ENCODE peak calls at places on chromosomes 2 and 18, in six cellular contexts. V is IMR-90, L is testis, R is heart left ventricle, E is ovary, A is spleen. C is an unnamed sample.

GRCh38 chr2:55014962-55015939 is 35.0 kb downstream of the RTN4 start:
- DNase-seq in V (peak), L (peak), R (no peak), E (peak), A (no peak), C (peak)

GRCh38 chr2:148756292-148756975 is 111.9 kb downstream of the EPC2 start:
- DNase-seq in V (peak), L (no peak), R (no peak), E (no peak), A (no peak), C (no peak)

GRCh38 chr2:28009732-28010131 is 119.2 kb downstream of the BABAM2 start:
- DNase-seq in V (peak), L (no peak), R (peak), E (no peak), A (no peak), C (no peak)

GRCh38 chr2:16254356-16254965 is 314.1 kb downstream of the MYCN start:
- DNase-seq in V (no peak), L (no peak), R (no peak), E (no peak), A (no peak), C (no peak)

GRCh38 chr2:230153390-230153976 is 66.3 kb downstream of the SP110 start:
- DNase-seq in V (no peak), L (no peak), R (no peak), E (no peak), A (no peak), C (no peak)

GRCh38 chr2:60432202-60432601 is 121.3 kb downstream of the BCL11A start:
- DNase-seq in V (no peak), L (no peak), R (no peak), E (no peak), A (no peak), C (no peak)

GRCh38 chr2:160613466-160614153 is 120.0 kb upstream of the RBMS1 start:
- DNase-seq in V (peak), L (no peak), R (no peak), E (no peak), A (no peak), C (no peak)

GRCh38 chr2:76415821-76416220 is 705.1 kb upstream of the GCFC2 start:
- DNase-seq in V (no peak), L (no peak), R (no peak), E (no peak), A (no peak), C (no peak)

GRCh38 chr18:44896817-44897216 is 216.1 kb downstream of the SETBP1 start:
- DNase-seq in V (no peak), L (no peak), R (no peak), E (no peak), A (no peak), C (no peak)

GRCh38 chr18:9772847-9773677 is 65.0 kb downstream of the RAB31 start:
- DNase-seq in V (no peak), L (no peak), R (no peak), E (no peak), A (no peak), C (peak)

GRCh38 chr18:35171315-35171987 is 69.4 kb upstream of the ZNF397 start:
- DNase-seq in V (no peak), L (no peak), R (no peak), E (no peak), A (no peak), C (peak)

GRCh38 chr18:21740474-21740723 is 193 bp upstream of the MIB1 start:
- DNase-seq in V (peak), L (peak), R (peak), E (no peak), A (peak), C (peak)

GRCh38 chr18:29226201-29226600 is 1049.3 kb upstream of the CDH2 start:
- DNase-seq in V (peak), L (no peak), R (no peak), E (no peak), A (no peak), C (no peak)

GRCh38 chr2:185215497-185215896 is 523.1 kb upstream of the FSIP2 start:
- DNase-seq in V (no peak), L (no peak), R (no peak), E (no peak), A (no peak), C (no peak)

GRCh38 chr2:134717706-134718094 is 1.1 kb downstream of the TMEM163 start:
- DNase-seq in V (no peak), L (no peak), R (no peak), E (no peak), A (no peak), C (no peak)

GRCh38 chr2:54771166-54771565 is 47.7 kb downstream of the EML6 start:
- DNase-seq in V (peak), L (no peak), R (no peak), E (no peak), A (no peak), C (peak)

DNA sequence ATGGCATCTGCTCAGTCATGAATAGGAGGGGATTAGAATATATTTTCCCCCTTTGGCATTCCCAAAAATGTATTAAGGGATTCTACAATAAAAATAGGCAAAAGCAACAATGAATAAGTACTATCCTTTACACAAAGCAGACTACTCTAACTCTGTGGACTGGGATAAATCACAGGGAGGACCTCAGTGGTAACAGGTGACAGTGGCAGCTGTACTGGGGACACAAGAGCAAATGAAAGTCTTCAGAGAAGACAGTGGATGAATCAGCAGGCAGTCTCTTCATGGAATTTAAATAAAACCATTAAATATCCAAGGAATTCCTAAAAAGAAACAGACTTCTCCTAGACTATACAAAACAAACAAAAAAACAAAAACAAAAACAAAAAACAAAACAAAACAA is 4.8 kb downstream of the CDH7 start:
- DNase-seq in V (no peak), L (no peak), R (no peak), E (no peak), A (no peak), C (no peak)
- TF ChIP-seq POLR2A in V (no peak), L (no peak), R (no peak), E (no peak), A (no peak), C (no peak)

DNA sequence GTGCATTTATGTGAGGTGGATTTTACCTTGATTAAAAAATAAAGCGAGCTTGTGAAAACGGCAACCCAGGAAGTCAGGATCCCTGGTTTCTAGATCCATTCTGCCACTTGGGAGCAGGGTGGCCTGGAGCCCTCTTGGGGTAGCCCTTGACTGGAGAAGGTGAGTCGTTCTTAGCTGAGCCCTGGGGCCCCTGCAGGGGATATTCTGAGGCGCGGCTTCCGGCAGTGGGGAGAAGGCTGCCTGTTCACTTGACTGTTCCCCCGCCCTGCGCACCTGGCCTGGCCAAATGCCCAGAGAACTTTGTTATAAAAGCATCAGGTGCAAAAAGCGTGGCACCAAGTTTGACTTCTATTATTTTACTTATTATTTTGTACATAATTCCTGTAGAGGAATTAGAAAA is 221.9 kb downstream of the DYSF start:
- DNase-seq in V (no peak), L (peak), R (no peak), E (peak), A (peak), C (no peak)
- TF ChIP-seq CTCF in V (no peak), L (no peak), R (no peak), E (no peak), A (no peak), C (no peak)

DNA sequence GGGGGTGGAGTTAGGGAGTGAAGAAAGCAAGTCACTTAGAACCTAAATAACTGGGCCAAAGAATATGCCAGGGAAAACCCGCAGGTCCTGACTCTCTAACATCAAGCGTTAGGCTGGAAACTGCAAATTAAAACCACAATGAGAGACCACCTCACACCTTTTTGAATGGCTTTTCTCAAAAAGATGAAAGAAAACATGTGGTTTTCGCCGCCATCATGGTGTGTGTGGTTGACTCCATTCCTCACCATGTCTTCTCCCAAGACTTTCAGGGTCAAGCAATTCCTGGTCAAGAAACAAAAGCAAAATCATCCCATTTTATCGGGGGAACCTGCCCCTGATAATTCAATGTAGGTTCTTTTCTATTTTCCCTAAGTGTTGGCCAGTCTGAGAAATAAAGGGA is 69.1 kb downstream of the CD226 start:
- DNase-seq in V (no peak), L (no peak), R (no peak), E (no peak), A (no peak), C (no peak)
- H3K27ac ChIP-seq in V (no peak), L (no peak), R (no peak), E (no peak), A (no peak), C (no peak)

DNA sequence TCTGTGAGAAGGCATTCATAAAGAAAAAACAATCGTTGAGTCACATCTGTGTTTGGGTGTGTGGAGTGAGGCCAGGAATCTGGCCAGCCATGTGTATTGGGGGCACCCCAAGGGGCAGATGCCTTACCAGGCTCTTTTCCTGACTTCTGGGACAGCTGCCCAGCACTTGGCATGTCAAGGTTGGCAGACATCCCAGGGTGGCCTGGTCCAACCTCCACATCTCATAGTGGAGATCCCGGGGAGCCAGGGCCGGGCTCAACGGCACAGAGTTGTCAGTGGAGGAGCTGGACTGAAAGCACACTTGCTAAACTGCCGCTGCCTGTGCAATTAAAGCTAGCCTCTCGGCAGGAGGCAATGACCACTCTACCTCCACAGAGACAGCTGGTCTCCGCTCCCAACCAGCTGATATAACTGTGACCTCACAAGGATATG is 75.3 kb upstream of the MGAT4A start:
- DNase-seq in V (no peak), L (peak), R (peak), E (no peak), A (no peak), C (peak)
- TF ChIP-seq POLR2A in V (no peak), L (no peak), R (no peak), E (no peak), A (no peak), C (no peak)